ENCODE peak calls at places on chromosomes 2 and 18, in eight cellular contexts. O, B, G, F, M, K, N and Q are unnamed samples.

GRCh38 chr18:39969813-39970494 is 1985.1 kb upstream of the PIK3C3 start:
- DNase-seq in N (no peak), B (no peak), F (no peak), K (no peak), O (no peak), G (no peak), M (no peak), Q (no peak)

GRCh38 chr2:39228413-39229209 is 15.2 kb downstream of the CDKL4 start:
- DNase-seq in B (no peak), M (no peak), F (no peak), G (no peak), K (no peak), O (no peak), N (no peak), Q (no peak)

GRCh38 chr2:203871371-203871983 is 3.9 kb downstream of the CTLA4 start:
- DNase-seq in G (no peak), F (no peak), N (peak), M (no peak), O (no peak), K (no peak), B (no peak), Q (no peak)

GRCh38 chr2:111704246-111704645 is 179.7 kb downstream of the ANAPC1 start:
- DNase-seq in F (no peak), M (no peak), G (no peak), O (no peak), K (peak), B (no peak), N (no peak), Q (no peak)

GRCh38 chr2:199463000-199463692 is 5.4 kb upstream of the SATB2 start:
- DNase-seq in M (peak), N (peak), G (peak), K (peak), F (peak), O (no peak), B (no peak), Q (peak)

GRCh38 chr2:189002079-189002478 is 27.9 kb downstream of the COL3A1 start:
- DNase-seq in N (no peak), G (no peak), O (no peak), B (no peak), M (no peak), F (no peak), K (peak), Q (no peak)

GRCh38 chr2:51995293-51995692 is 963.4 kb upstream of the NRXN1 start:
- DNase-seq in N (no peak), M (no peak), K (no peak), B (no peak), F (no peak), G (no peak), O (no peak), Q (no peak)

GRCh38 chr2:134261398-134262131 is 7.7 kb downstream of the MGAT5 start:
- DNase-seq in B (no peak), M (no peak), K (no peak), N (no peak), O (no peak), F (no peak), G (no peak), Q (no peak)

GRCh38 chr2:206968139-206969086 is 29.1 kb downstream of the CPO start:
- DNase-seq in M (no peak), K (no peak), G (no peak), O (no peak), N (no peak), F (no peak), B (no peak), Q (no peak)

GRCh38 chr2:3958969-3959368 is 255.6 kb downstream of the DCDC2C start:
- DNase-seq in N (no peak), K (no peak), B (no peak), G (no peak), F (no peak), O (no peak), M (no peak), Q (no peak)

GRCh38 chr2:78977661-78978145 is 47.8 kb upstream of the REG3G start:
- DNase-seq in F (no peak), M (no peak), N (peak), O (no peak), B (no peak), K (no peak), G (no peak), Q (no peak)

GRCh38 chr2:118437501-118437900 is 349.2 kb downstream of the INSIG2 start:
- DNase-seq in O (no peak), G (no peak), F (no peak), B (no peak), K (no peak), N (no peak), M (no peak), Q (no peak)

GRCh38 chr2:118443596-118443995 is 355.3 kb downstream of the INSIG2 start:
- DNase-seq in G (no peak), K (no peak), O (no peak), F (no peak), M (no peak), B (no peak), N (no peak), Q (no peak)

GRCh38 chr2:118442949-118443348 is 354.7 kb downstream of the INSIG2 start:
- DNase-seq in F (no peak), G (no peak), O (no peak), B (no peak), N (no peak), M (no peak), K (no peak), Q (no peak)

GRCh38 chr2:118440699-118441098 is 352.4 kb downstream of the INSIG2 start:
- DNase-seq in K (no peak), F (no peak), N (no peak), M (no peak), G (no peak), B (no peak), O (no peak), Q (no peak)
- H3K4me3 ChIP-seq in K (no peak), F (no peak), N (no peak), M (no peak), G (no peak), B (no peak), O (no peak), Q (no peak)

GRCh38 chr2:241612156-241613017 is 24.6 kb downstream of the THAP4 start:
- DNase-seq in N (no peak), M (peak), K (no peak), O (no peak), B (no peak), G (no peak), F (no peak), Q (no peak)
- H3K27ac ChIP-seq in N (no peak), M (peak), K (no peak), O (no peak), B (no peak), G (no peak), F (peak), Q (no peak)

GRCh38 chr2:7437716-7438648 is 520.8 kb downstream of the RNF144A start:
- DNase-seq in O (no peak), M (no peak), N (no peak), F (no peak), B (no peak), K (no peak), G (no peak), Q (no peak)
- H3K4me3 ChIP-seq in O (no peak), M (no peak), N (no peak), F (no peak), B (no peak), K (no peak), G (no peak), Q (no peak)

GRCh38 chr2:68157002-68157401 is 686 bp upstream of the PNO1 start:
- DNase-seq in G (no peak), M (no peak), F (no peak), B (no peak), O (peak), N (no peak), K (no peak), Q (no peak)

GRCh38 chr2:68158134-68158447 is 403 bp downstream of the PNO1 start:
- DNase-seq in N (no peak), G (no peak), B (no peak), F (no peak), O (no peak), K (no peak), M (no peak), Q (no peak)

GRCh38 chr2:68155618-68156017 is 2.1 kb upstream of the PNO1 start:
- DNase-seq in G (no peak), N (no peak), K (no peak), F (no peak), M (no peak), B (no peak), O (no peak), Q (no peak)

GRCh38 chr2:68156419-68156818 is 1.3 kb upstream of the PNO1 start:
- DNase-seq in N (no peak), G (no peak), F (no peak), K (peak), B (no peak), O (no peak), M (no peak), Q (no peak)

DNA sequence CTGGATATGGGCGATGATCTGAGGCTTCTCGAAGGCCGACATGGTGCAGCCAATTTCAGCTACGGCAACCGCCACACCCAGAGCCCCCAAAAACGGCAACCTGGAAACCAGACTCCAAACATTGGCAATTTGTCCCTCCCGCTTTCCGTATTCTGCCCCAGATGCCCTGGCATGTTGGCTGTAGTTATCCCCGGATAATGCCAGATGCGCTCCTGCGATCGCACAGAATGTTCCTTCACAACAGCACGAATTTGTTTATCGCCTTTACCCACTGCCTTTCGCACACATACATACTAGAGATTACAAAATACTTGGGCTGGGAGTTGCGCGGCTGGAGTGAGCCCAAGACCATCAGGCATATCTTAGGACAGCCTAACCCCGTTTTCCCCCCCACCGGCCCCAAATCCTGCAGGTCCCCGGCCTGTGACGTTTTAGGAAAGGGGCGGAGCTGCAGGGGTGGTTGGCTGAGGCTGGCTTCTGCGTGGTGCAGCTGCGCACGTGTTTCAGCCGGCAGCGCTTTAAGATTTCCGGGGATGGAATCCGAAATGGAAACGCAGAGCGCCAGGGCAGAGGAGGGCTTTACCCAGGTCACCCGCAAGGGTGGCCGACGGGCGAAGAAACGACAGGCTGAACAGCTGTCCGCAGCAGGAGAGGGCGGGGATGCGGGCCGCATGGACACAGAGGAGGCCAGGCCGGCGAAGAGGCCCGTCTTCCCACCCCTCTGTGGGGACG is at the start of gene PNO1:
- DNase-seq in M (peak), F (peak), N (peak), G (peak), B (peak), K (peak), O (peak), Q (peak)
- H3K27ac ChIP-seq in M (peak), F (peak), N (peak), G (peak), B (peak), K (peak), O (peak), Q (peak)

GRCh38 chr18:15198116-15198389 is 450.1 kb downstream of the ANKRD30B start:
- DNase-seq in B (no peak), G (no peak), F (no peak), O (no peak), M (no peak), N (no peak), K (no peak), Q (no peak)
- H3K4me3 ChIP-seq in B (no peak), G (peak), F (peak), O (no peak), M (peak), N (no peak), K (no peak), Q (no peak)

DNA sequence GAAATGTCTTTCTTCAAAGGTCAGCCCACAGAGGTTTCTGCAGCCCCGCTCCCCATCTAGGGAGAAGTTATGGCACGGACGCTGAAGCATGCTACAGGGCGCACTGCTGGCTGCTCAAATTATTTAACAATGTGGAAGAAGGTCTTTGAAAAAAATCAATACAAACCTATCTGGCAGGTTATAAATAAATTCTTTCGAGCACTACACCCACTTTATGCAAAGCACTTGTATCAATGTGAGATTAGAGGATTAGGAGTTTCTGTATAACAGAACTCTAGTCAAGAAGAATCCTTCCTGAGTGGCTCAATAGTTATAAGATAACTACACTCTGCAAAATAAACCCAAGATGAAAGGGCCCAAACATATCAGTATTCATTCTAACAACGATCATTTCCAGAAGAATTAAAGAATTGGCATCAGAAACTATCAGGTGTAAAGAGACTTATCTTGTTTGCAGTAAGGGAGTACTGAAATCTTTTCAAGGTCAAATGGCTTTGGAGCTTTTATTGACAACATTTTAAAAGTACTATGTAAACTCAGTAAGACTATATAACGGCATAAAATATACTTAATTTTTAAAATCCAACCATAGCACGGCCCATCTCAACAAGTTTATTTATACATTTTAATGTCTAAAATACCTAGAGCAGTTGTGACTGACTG is 103.0 kb upstream of the DNMT3A start:
- DNase-seq in M (no peak), B (no peak), O (no peak), F (no peak), G (no peak), K (no peak), N (no peak), Q (no peak)
- H3K27ac ChIP-seq in M (no peak), B (no peak), O (no peak), F (no peak), G (peak), K (no peak), N (no peak), Q (no peak)

DNA sequence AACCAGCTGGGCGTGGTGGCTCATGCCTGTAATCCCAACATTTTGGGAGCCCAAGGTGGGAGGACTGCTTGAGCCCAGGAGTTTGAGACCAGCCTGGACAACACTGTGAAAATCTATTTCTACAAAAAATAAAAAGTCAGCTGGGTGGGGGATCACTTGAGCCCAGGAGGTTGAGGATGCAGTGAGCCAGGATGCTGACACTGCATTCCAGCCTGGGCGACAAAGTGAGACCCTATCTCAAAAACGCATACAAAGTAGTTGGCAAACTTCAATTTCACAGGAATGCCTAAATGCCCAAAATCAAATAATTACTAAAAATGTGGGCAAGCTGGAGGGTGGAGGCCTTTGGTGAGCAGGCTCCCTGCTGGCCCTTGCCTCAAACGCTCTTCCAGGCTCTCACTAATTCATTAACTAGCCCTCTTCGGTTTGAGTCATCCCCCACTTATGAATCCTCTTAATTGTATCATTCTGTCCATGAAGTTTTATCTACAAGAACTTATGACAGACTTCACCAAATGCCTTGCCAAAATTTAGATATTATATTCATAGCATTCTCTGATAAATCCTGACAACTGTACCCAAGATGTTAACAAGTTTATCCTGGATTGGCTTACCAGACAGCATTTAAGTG is 68.7 kb upstream of the ZFP36L2 start:
- DNase-seq in K (no peak), F (no peak), N (no peak), G (no peak), B (no peak), O (no peak), M (no peak), Q (no peak)
- H3K4me3 ChIP-seq in K (no peak), F (no peak), N (no peak), G (no peak), B (no peak), O (no peak), M (no peak), Q (no peak)

GRCh38 chr2:110116033-110116710 is 550 bp upstream of the MALL start:
- DNase-seq in F (no peak), M (no peak), G (no peak), K (peak), B (no peak), O (no peak), N (no peak), Q (peak)
- H3K27ac ChIP-seq in F (peak), M (peak), G (peak), K (peak), B (peak), O (no peak), N (no peak), Q (no peak)

DNA sequence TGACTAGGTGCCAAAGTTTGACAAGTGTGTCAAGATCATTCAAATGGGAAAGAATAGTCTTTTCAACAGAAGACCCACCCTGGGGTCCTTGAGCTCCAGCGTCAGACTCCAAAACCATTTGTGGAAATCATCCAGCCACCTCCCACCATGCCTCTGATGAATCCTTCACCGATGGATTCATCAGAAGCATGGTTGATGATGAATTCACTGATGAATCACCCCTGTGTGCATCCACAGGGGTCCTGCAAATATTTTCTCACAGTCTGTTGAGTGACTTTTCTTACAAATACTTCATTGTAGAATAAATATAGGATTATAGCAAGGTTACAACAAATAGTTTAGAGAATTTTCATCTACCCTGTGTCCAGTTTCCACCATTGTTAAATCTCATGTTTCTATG is 4.3 kb downstream of the UGT1A9 start:
- DNase-seq in N (no peak), F (no peak), G (no peak), K (no peak), O (no peak), M (no peak), B (no peak), Q (no peak)
- H3K4me3 ChIP-seq in N (no peak), F (no peak), G (no peak), K (no peak), O (no peak), M (no peak), B (no peak), Q (no peak)